ENCODE peak calls at places on chromosomes 12 and 14, in four cellular contexts. D is endothelial cell of umbilical vein, Y is K562, N is IMR-90. L is an unnamed sample.

GRCh38 chr12:49543914-49544815 is 5.3 kb downstream of the KCNH3 start:
- DNase-seq in Y (no peak), N (no peak), D (no peak), L (no peak)

GRCh38 chr14:105313381-105314286 is 914 bp upstream of the PACS2 start:
- DNase-seq in N (no peak), Y (peak; percentile 76), D (peak; percentile 8), L (no peak)

GRCh38 chr14:61563880-61564622 is 131.3 kb upstream of the HIF1A start:
- DNase-seq in N (no peak), D (no peak), Y (no peak), L (no peak)

GRCh38 chr12:29921307-29921706 is 137.6 kb upstream of the TMTC1 start:
- DNase-seq in Y (no peak), D (peak; percentile 84), N (peak; percentile 26), L (peak; percentile 9)

GRCh38 chr12:20557076-20557475 is 138.1 kb upstream of the SLCO1C1 start:
- DNase-seq in D (no peak), Y (no peak), N (no peak), L (no peak)

GRCh38 chr12:100859063-100859627 is 64.6 kb downstream of the ANO4 start:
- DNase-seq in D (no peak), Y (no peak), N (no peak), L (no peak)

GRCh38 chr14:96940009-96940408 is 142.8 kb downstream of the VRK1 start:
- DNase-seq in D (no peak), N (no peak), Y (peak; percentile 57), L (no peak)

GRCh38 chr14:80269338-80269935 is 58.1 kb upstream of the DIO2 start:
- DNase-seq in D (peak; percentile 3), Y (no peak), N (peak; percentile 64), L (no peak)

GRCh38 chr12:51254592-51254991 is 15.6 kb downstream of the SMAGP start:
- DNase-seq in D (no peak), Y (no peak), N (no peak), L (no peak)

GRCh38 chr12:58633479-58633878 is 286.8 kb downstream of the LRIG3 start:
- DNase-seq in D (peak; percentile 24), Y (no peak), N (peak; percentile 60), L (no peak)

GRCh38 chr12:109444263-109444662 is 32.8 kb downstream of the KCTD10 start:
- DNase-seq in N (no peak), Y (no peak), D (no peak), L (no peak)

GRCh38 chr12:121165316-121165715 is 32.6 kb downstream of the P2RX7 start:
- DNase-seq in N (no peak), Y (no peak), D (no peak), L (no peak)

DNA sequence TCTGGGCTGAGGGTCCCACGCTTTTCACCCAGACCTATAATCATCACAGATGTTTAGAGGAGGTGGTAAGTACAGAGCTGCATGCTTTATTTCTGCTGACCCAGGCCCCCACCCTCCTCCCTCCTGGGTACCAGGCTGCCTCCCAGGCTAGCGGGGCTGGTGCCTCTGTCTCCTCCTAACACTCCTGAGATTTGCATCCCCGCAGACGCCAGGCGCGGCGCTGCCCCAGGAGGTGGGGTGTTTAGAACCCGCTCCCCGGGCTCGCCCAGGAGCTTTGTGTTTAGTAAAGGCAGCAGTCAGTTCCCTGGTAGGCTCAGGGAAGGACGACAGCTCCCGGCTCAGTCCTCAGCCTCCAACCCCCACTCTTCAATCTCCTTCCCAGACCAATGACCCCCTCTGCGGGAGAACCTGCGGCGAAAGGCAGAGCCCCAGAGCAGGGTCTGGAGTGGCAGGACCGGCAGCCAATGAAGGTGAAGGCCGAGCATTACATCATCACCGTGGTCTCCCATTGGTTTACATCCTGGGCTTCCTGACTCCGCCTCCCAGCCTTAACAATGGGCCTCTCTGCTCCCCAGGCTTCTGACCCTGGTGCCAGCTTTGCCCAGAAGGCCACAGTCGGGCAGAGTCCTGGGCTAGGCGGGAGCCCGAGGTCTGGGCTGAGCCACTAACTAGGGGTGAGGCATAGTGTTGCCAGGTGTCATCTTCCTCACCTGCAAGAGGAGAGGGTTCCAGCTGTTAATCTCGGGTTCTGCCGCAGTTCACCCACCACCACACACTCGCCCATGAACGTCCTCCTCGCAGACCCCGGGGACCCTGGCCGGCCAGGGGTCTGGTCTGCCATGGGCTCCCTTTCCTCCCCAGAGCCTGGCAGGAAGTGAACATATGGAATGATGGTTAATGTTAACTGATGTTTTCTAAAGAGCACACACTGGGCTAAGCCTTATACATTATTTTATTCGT is 57.5 kb downstream of the CALM1 start:
- DNase-seq in N (peak; percentile 62), Y (peak; percentile 97), D (peak; percentile 95), L (peak; percentile 42)
- H3K9me1 ChIP-seq in N (no peaks in the 10 kb centered on the region), Y (no peaks in the 10 kb centered on the region), D (no peaks in the 10 kb centered on the region), L (no peaks in the 10 kb centered on the region)

GRCh38 chr12:4535871-4536270 is 2.8 kb upstream of the RAD51AP1 start:
- DNase-seq in N (no peak), Y (no peak), D (no peak), L (no peak)

GRCh38 chr12:4538207-4539160 is at the start of gene RAD51AP1:
- DNase-seq in N (peak; percentile 97), D (peak; percentile 98), Y (peak; percentile 94), L (peak; percentile 41)

GRCh38 chr12:4539167-4539870 is 629 bp downstream of the RAD51AP1 start:
- DNase-seq in N (no peak), Y (no peak), D (no peak), L (no peak)

GRCh38 chr12:4540633-4541032 is 1.9 kb downstream of the RAD51AP1 start:
- DNase-seq in D (no peak), Y (no peak), N (no peak), L (no peak)

DNA sequence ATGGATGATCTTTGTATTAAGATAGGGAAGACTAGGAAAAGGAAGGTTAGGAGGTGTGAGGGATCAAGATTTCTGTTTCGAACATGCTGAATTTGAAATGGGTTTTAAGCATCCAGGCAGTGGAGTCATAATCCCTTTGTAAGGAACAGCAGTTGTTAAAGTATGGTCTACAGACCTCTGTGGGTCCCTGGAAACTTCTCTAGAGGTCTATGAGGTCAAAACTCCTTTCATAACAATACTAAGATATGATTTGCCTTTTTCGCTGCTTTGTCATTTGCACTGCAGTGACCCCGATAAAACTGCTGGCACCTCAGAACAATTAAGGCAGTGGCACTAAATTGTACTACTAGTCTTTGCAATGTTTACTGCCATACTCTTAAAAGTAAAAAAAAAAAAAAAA is 1.5 kb downstream of the RAD51AP1 start:
- DNase-seq in D (no peak), Y (no peak), N (no peak), L (no peak)
- H3K4me3 ChIP-seq in D (no peak overlapping the region), Y (peak overlapping the region; percentile 84), N (no peak overlapping the region), L (peak overlapping the region; percentile 96)

GRCh38 chr14:39229222-39229543 is 4.5 kb upstream of the MIA2 start:
- DNase-seq in N (peak; percentile 7), D (no peak), Y (no peak), L (no peak)

GRCh38 chr14:39229601-39230110 is 4.1 kb upstream of the MIA2 start:
- DNase-seq in N (no peak), D (no peak), Y (peak; percentile 11), L (no peak)

GRCh38 chr14:39233680-39234326 is at the start of gene MIA2:
- DNase-seq in D (no peak), Y (no peak), N (no peak), L (no peak)

GRCh38 chr14:39230416-39230815 is 3.3 kb upstream of the MIA2 start:
- DNase-seq in N (peak; percentile 42), Y (no peak), D (no peak), L (no peak)

DNA sequence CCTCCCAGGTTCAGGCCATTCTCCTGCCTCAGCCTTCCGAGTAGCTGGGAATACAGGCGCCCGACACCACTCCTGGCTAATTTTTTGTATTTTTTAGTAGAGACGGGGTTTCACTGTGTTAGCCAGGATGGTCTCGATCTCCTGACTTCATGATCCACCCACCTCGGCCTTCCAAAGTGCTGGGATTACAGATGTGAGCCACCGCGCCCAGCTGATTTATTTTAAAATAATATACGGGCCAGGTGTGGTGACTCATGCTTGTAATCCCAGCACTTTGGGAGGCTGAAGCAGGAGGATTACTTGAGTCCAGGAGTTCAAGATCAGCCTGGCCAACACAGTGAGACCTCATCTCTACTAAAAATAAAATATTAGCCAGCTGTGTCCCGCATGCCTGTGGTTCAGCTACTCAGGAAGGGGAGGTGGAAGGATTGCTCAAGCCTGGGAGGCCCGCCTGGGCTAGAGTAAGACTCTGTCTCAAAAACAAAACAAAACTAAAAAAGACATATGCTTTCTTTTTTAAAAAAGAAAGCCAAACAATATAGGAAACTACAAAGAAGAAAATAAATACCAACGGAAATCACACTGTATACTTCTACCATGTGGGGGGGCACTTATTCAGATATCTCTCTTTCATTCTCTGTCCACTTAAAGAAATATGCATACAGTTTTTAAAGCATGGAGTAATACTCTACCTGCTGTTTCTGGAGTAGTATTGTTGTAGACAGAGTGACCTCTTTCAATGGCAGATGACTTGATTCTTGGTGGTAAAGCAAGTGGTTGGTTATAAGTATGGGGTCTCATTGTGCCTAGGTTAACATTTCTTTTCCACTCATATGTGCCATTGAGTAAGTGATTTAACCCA is 930 bp upstream of the MIA2 start:
- DNase-seq in D (no peak), Y (no peak), N (peak; percentile 78), L (no peak)
- H2AFZ ChIP-seq in D (peak overlapping the region; percentile 20), Y (peak overlapping the region; percentile 14), N (no peak overlapping the region), L (no peak overlapping the region)

DNA sequence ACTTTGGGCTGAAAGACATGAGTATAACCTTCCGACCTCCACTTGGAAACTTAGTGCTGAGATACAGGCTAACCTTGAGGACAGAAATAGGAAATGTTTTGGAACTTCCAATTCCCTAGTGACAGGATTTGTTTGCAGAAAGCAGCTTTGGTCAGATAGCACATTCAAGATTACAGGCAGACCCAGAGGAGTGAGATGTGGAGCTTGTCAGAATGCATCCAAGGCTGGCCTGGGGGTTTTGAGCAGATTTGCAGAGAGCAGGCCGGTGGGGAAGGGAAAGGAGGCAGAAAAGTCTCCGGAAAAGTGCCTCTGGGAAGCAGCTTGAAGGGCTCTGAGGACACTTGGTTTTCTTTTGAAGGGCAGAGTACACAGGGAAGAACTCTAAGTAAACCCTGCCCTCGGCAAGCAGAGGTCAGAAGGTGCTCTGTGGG is 180.3 kb downstream of the ETV6 start:
- DNase-seq in D (no peak), N (no peak), Y (no peak), L (no peak)
- H3K9me1 ChIP-seq in D (no peaks in the 10 kb centered on the region), N (peaks cover 17% of the 10 kb centered on the region), Y (no peaks in the 10 kb centered on the region), L (no peaks in the 10 kb centered on the region)

DNA sequence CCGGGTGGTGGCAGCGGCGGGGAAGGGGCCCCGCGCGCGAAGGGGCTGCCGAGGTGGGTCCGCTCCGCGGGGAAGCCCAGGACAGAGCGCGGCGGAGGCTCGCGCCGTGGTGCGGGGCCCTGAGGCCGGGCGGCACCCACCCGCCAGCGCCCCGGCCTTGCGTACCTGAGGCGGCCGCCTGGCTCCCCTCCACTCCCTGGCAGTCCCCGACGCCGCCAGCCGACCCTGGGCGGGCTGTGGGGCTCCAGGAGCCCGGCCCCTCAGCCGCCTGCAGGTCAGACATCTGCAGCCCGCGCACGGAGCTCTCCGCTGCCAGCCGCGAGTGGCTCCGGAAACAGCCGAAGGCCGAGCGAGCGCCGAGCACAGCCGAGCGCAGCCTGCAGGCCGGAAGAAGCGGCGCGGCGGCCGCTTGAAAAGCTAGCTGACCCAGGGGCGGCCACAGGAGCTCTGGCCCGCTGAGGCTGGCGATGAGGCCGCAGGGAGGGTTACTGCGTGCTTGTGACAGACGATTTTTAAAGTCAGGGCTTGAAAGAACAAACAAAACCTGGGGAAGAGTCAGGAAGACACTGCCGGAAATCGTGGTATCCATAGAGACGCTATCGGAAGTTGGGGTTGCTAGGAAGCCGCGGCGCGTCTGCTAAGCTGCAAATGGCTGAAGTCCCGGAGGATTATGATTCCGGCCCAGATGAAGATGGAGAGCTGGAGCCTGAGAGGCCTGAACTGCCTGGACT is at the start of the genes SAMD15 and TMED8:
- DNase-seq in Y (peak; percentile 77), N (peak; percentile 80), D (peak; percentile 95), L (no peak)
- H3K4me3 ChIP-seq in Y (peak within 1 kb of the TSS; percentile 90), N (peak within 1 kb of the TSS; percentile 86), D (peak within 1 kb of the TSS; percentile 58), L (peak within 1 kb of the TSS; percentile 84)